ENCODE peak calls at places on chromosomes 1 and 21, in seven cellular contexts. G, D, C, T, B, X and E are unnamed samples. For H3K4me1, the result is how much of the 10 kb centered on the place peaks cover.

GRCh38 chr1:228691926-228692325 is 43.4 kb upstream of the RHOU start:
- DNase-seq in G (no peak), D (peak), C (peak), T (peak), B (peak), X (no peak), E (peak)

GRCh38 chr21:25005388-25005787 is 601.9 kb downstream of the MRPL39 start:
- DNase-seq in G (no peak), D (no peak), C (no peak), T (no peak), B (no peak), X (no peak), E (no peak)

GRCh38 chr1:45325816-45326506 is 734 bp upstream of the HPDL start:
- DNase-seq in G (no peak), D (peak), C (no peak), T (no peak), B (no peak), X (no peak), E (peak)

GRCh38 chr1:153963850-153964331 is 554 bp upstream of the SLC39A1 start:
- DNase-seq in G (peak), D (no peak), C (peak), T (peak), B (peak), X (peak), E (peak)

GRCh38 chr1:171718216-171718615 is 23.6 kb downstream of the VAMP4 start:
- DNase-seq in G (no peak), D (no peak), C (no peak), T (no peak), B (no peak), X (no peak), E (no peak)

GRCh38 chr1:218466341-218467010 is 121.3 kb downstream of the TGFB2 start:
- DNase-seq in G (no peak), D (no peak), C (no peak), T (no peak), B (no peak), X (no peak), E (no peak)

GRCh38 chr1:215523128-215523861 is 43.8 kb upstream of the KCTD3 start:
- DNase-seq in G (no peak), D (no peak), C (no peak), T (no peak), B (no peak), X (no peak), E (no peak)

GRCh38 chr21:36658926-36659325 is 40.0 kb upstream of the SIM2 start:
- DNase-seq in G (no peak), D (no peak), C (no peak), T (no peak), B (no peak), X (no peak), E (no peak)

GRCh38 chr1:55107111-55107510 is 67.8 kb downstream of the PCSK9 start:
- DNase-seq in G (no peak), D (no peak), C (no peak), T (no peak), B (no peak), X (no peak), E (no peak)

GRCh38 chr1:209727785-209728184 is 23.1 kb downstream of the HSD11B1 start:
- DNase-seq in G (no peak), D (no peak), C (no peak), T (no peak), B (no peak), X (no peak), E (no peak)

GRCh38 chr1:200471739-200472138 is 61.9 kb upstream of the ZNF281 start:
- DNase-seq in G (no peak), D (no peak), C (no peak), T (no peak), B (no peak), X (no peak), E (no peak)

GRCh38 chr1:77718181-77718580 is 35.7 kb upstream of the ZZZ3 start:
- DNase-seq in G (no peak), D (no peak), C (no peak), T (no peak), B (no peak), X (no peak), E (no peak)

GRCh38 chr1:41936107-41936506 is 17.4 kb upstream of the HIVEP3 start:
- DNase-seq in G (no peak), D (no peak), C (no peak), T (no peak), B (no peak), X (no peak), E (no peak)

GRCh38 chr1:222618001-222618879 is at the start of gene MIA3:
- DNase-seq in G (peak), D (peak), C (peak), T (peak), B (peak), X (peak), E (peak)

GRCh38 chr1:9384751-9385245 is 92.1 kb downstream of the SPSB1 start:
- DNase-seq in G (peak), D (peak), C (no peak), T (peak), B (peak), X (no peak), E (peak)

GRCh38 chr1:50109647-50110075 is 941 bp downstream of the ELAVL4 start:
- DNase-seq in G (no peak), D (no peak), C (no peak), T (peak), B (no peak), X (no peak), E (no peak)

GRCh38 chr1:7456683-7457082 is 314.4 kb upstream of the VAMP3 start:
- DNase-seq in G (no peak), D (no peak), C (no peak), T (no peak), B (no peak), X (no peak), E (no peak)

GRCh38 chr1:33908344-33908956 is 44.6 kb downstream of the HMGB4 start:
- DNase-seq in G (no peak), D (no peak), C (no peak), T (no peak), B (no peak), X (no peak), E (no peak)

GRCh38 chr1:156172696-156173470 is 19.5 kb downstream of the SEMA4A start:
- DNase-seq in G (no peak), D (peak), C (no peak), T (no peak), B (no peak), X (no peak), E (no peak)

GRCh38 chr21:45265721-45266517 is 21.8 kb downstream of the POFUT2 start:
- DNase-seq in G (no peak), D (no peak), C (no peak), T (peak), B (no peak), X (peak), E (no peak)

GRCh38 chr1:63051356-63051755 is 267.4 kb downstream of the ATG4C start:
- DNase-seq in G (no peak), D (no peak), C (no peak), T (no peak), B (no peak), X (no peak), E (peak)

GRCh38 chr1:106502659-106503058 is 553.8 kb upstream of the PRMT6 start:
- DNase-seq in G (no peak), D (no peak), C (no peak), T (no peak), B (no peak), X (no peak), E (no peak)

GRCh38 chr1:119116725-119117124 is 23.7 kb downstream of the WARS2 start:
- DNase-seq in G (no peak), D (no peak), C (no peak), T (no peak), B (no peak), X (no peak), E (no peak)

DNA sequence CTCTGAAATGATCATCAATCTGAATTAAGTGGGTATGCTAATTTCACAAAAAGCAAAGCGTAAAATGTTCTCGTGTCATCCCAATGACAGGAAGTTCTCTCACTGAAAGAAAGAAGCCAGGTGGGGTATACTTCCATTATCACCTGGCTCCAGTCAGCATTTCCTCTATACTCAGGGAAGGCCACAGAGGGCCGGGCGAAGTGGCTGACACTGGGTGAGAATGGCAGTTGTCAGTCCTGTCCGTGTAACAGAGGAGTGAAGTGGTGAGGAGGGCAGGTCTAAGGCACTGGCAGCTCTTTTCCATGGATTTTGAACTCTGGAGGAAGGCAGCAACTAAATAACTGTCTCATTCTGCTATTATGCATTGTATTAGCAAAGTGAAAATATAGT is 60.4 kb downstream of the CAPN2 start:
- DNase-seq in G (no peak), D (no peak), C (no peak), T (no peak), B (no peak), X (no peak), E (no peak)
- H3K4me1 ChIP-seq in G (half or more), D (under half), C (under half), T (under half), B (under half), X (under half), E (under half)

DNA sequence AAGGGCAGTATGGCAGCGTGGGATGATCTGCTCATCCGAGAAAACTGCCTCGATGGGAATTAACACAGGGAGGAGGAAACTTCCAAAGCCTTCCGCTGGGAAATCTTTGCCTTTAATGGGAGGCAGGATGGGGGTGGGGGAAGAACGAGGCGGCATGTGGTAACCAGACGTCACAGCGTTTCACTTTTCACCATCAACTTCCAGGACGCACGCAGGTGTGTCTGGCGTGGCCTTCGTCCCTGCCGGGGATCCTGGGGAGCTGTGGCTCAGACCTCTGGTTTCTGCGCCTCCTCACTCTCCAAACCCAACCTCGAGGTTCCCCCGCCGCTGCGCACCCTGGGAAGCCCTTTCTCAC is 282 bp downstream of the RSPH1 start:
- DNase-seq in G (no peak), D (no peak), C (no peak), T (peak), B (peak), X (no peak), E (no peak)
- H3K27ac ChIP-seq in G (no peak), D (no peak), C (peak), T (no peak), B (peak), X (peak), E (no peak)

DNA sequence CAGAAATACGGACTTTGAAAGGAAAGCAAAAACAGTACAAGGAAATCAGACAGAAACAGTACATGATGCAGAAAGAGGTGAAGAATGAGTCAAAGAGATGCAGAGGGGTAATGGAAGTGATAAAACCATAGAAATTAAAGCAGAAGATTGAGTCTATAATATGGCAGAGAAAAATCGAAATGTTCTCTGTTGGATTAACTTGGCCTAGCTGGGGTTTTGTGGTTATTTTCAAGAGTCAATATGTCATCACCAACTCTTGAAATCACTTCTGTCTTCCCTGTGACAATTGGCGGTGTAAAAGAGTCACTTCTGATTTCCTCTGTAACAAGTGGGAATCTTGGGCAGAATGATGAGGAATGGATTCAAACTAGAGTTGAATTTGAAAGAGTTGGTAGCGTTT is 7.4 kb downstream of the YTHDF2 start:
- DNase-seq in G (no peak), D (no peak), C (no peak), T (no peak), B (no peak), X (no peak), E (no peak)
- H3K4me1 ChIP-seq in G (half or more), D (under half), C (under half), T (under half), B (half or more), X (half or more), E (half or more)

GRCh38 chr1:150621497-150622113 is 7.8 kb downstream of the ENSA start:
- DNase-seq in G (no peak), D (peak), C (peak), T (peak), B (peak), X (no peak), E (peak)
- H3K27ac ChIP-seq in G (peak), D (peak), C (peak), T (peak), B (peak), X (peak), E (peak)

DNA sequence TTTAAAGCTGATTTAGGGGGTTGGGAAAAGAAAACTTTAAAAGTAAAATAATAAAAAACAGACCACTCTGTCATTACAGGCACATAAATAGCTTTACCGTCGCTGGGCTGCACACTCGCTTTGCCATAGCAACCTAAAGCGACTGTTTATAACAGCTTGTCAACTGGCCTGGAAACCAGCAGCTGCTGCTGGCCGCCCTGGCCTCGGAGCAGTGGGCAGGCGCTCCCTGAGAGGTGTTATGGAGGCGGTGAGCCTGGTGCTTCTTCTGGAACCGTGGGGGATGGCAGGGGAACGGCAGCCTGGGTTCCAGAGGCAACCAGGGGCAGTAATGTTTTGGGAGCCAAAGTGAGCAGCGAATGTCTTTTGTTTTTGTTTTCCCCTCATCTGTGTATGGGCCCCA is 45.7 kb downstream of the ATP2B4 start:
- DNase-seq in G (peak), D (peak), C (no peak), T (no peak), B (peak), X (no peak), E (peak)
- H3K4me1 ChIP-seq in G (half or more), D (under half), C (under half), T (under half), B (under half), X (half or more), E (under half)

GRCh38 chr1:150604226-150604588 is 24.8 kb upstream of the MCL1 start:
- DNase-seq in G (no peak), D (no peak), C (no peak), T (no peak), B (no peak), X (no peak), E (no peak)
- H3K27ac ChIP-seq in G (peak), D (peak), C (no peak), T (peak), B (peak), X (peak), E (peak)

GRCh38 chr1:43415901-43416300 is 26.2 kb downstream of the SZT2 start:
- DNase-seq in G (no peak), D (no peak), C (no peak), T (no peak), B (no peak), X (no peak), E (no peak)

GRCh38 chr1:43419627-43420425 is 30.1 kb downstream of the SZT2 start:
- DNase-seq in G (no peak), D (no peak), C (no peak), T (no peak), B (no peak), X (no peak), E (no peak)

GRCh38 chr1:43418858-43419257 is 29.2 kb downstream of the SZT2 start:
- DNase-seq in G (no peak), D (no peak), C (no peak), T (no peak), B (no peak), X (no peak), E (peak)

GRCh38 chr1:43410571-43410970 is 20.9 kb downstream of the SZT2 start:
- DNase-seq in G (no peak), D (no peak), C (no peak), T (no peak), B (no peak), X (no peak), E (no peak)

GRCh38 chr1:43414634-43415223 is 25.0 kb downstream of the SZT2 start:
- DNase-seq in G (peak), D (peak), C (peak), T (peak), B (peak), X (no peak), E (peak)
- H3K4me1 ChIP-seq in G (under half), D (under half), C (under half), T (under half), B (under half), X (under half), E (under half)

DNA sequence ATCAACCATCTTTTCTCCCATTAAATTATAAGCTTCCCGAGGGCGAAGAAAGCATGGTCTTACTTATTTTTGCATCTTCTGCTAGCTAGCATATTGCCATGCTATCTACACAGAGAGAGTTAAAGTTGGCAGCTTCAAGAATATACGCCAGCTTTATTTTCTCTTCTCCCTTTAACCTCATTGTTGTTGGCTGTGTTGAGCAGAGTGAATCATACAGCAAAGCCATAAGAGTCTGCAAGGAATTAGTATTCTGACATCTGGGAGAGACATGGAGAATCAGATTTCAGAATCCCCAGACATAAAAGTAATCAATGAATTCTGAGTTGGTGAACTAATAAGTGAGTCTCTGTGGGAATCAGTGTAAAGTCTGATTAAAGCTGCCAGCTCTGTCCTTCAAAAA is 649.6 kb upstream of the PTBP2 start:
- DNase-seq in G (no peak), D (no peak), C (no peak), T (no peak), B (no peak), X (no peak), E (no peak)
- H3K27ac ChIP-seq in G (no peak), D (no peak), C (no peak), T (no peak), B (no peak), X (no peak), E (no peak)

GRCh38 chr1:10679521-10680220 is 116.8 kb downstream of the CASZ1 start:
- DNase-seq in G (no peak), D (peak), C (no peak), T (peak), B (peak), X (no peak), E (peak)
- H3K4me1 ChIP-seq in G (half or more), D (under half), C (under half), T (under half), B (half or more), X (under half), E (half or more)